ENCODE peak calls at places on chromosomes 12 and 14, in five cellular contexts. M, O, Z, S and C are unnamed samples.

GRCh38 chr14:99191663-99192621 is 80.1 kb downstream of the BCL11B start:
- DNase-seq in O (no peak), S (no peak), M (peak), Z (peak), C (no peak)

GRCh38 chr14:61562321-61563161 is 132.8 kb upstream of the HIF1A start:
- DNase-seq in O (peak), Z (peak), M (peak), S (no peak), C (no peak)

GRCh38 chr12:122491991-122492390 is 8.7 kb downstream of the ZCCHC8 start:
- DNase-seq in S (no peak), M (no peak), Z (no peak), O (no peak), C (no peak)

GRCh38 chr14:59100203-59100602 is 88.3 kb upstream of the DAAM1 start:
- DNase-seq in S (no peak), O (no peak), M (no peak), Z (no peak), C (no peak)

GRCh38 chr14:64755661-64756265 is 51.5 kb downstream of the PLEKHG3 start:
- DNase-seq in O (no peak), M (no peak), Z (peak), S (no peak), C (no peak)

GRCh38 chr12:109820921-109821381 is 12.2 kb downstream of the TRPV4 start:
- DNase-seq in S (no peak), Z (no peak), M (no peak), O (no peak), C (no peak)

GRCh38 chr14:23573384-23573783 is 5.2 kb downstream of the JPH4 start:
- DNase-seq in S (no peak), O (no peak), M (no peak), Z (no peak), C (no peak)

GRCh38 chr12:89893972-89894706 is 185.5 kb upstream of the ATP2B1 start:
- DNase-seq in S (no peak), M (peak), O (no peak), Z (peak), C (no peak)

GRCh38 chr14:94355191-94355794 is 32.2 kb upstream of the SERPINA6 start:
- DNase-seq in M (peak), O (peak), S (peak), Z (no peak), C (no peak)

GRCh38 chr12:45655186-45655585 is 74.3 kb upstream of the ARID2 start:
- DNase-seq in Z (no peak), O (no peak), S (no peak), M (peak), C (no peak)

GRCh38 chr14:102592969-102593840 is 756 bp downstream of the RCOR1 start:
- DNase-seq in M (peak), Z (no peak), S (peak), O (no peak), C (no peak)

GRCh38 chr12:10610188-10610587 is 3.2 kb downstream of the MAGOHB start:
- DNase-seq in O (no peak), M (no peak), S (no peak), Z (no peak), C (no peak)

GRCh38 chr14:99575043-99576023 is 28.7 kb downstream of the CCDC85C start:
- DNase-seq in Z (peak), M (no peak), O (no peak), S (peak), C (no peak)

GRCh38 chr12:7833831-7834230 is 38.9 kb downstream of the SLC2A14 start:
- DNase-seq in O (no peak), M (no peak), S (no peak), Z (no peak), C (no peak)

GRCh38 chr12:104006929-104007328 is 41.3 kb downstream of the TDG start:
- DNase-seq in S (no peak), O (no peak), Z (peak), M (peak), C (no peak)

GRCh38 chr12:77072833-77073495 is 7.6 kb upstream of the E2F7 start:
- DNase-seq in S (no peak), Z (no peak), O (no peak), M (no peak), C (no peak)

GRCh38 chr14:23302290-23303225 is at the start of gene PPP1R3E:
- DNase-seq in Z (peak), O (no peak), S (peak), M (peak), C (peak)

GRCh38 chr12:119710374-119710773 is 42.4 kb downstream of the PRKAB1 start:
- DNase-seq in S (peak), O (no peak), Z (no peak), M (no peak), C (no peak)

GRCh38 chr14:55329999-55330710 is 58.9 kb downstream of the FBXO34 start:
- DNase-seq in O (no peak), Z (no peak), M (no peak), S (no peak), C (no peak)

GRCh38 chr14:90523544-90523943 is 126.7 kb downstream of the CALM1 start:
- DNase-seq in O (no peak), S (peak), M (peak), Z (peak), C (no peak)

GRCh38 chr14:38208825-38209562 is 1.3 kb downstream of the SSTR1 start:
- DNase-seq in S (peak), Z (no peak), O (no peak), M (peak), C (no peak)

GRCh38 chr12:105922670-105923102 is 216.1 kb downstream of the NUAK1 start:
- DNase-seq in S (no peak), M (peak), O (no peak), Z (peak), C (no peak)

GRCh38 chr12:94873368-94874085 is 130.0 kb downstream of the NDUFA12 start:
- DNase-seq in M (no peak), Z (no peak), S (no peak), O (no peak), C (no peak)

GRCh38 chr14:33590891-33591630 is 359.8 kb downstream of the EGLN3 start:
- DNase-seq in M (no peak), Z (no peak), S (no peak), O (no peak), C (no peak)